ENCODE peak calls at places on chromosomes 11 and 22, in eight cellular contexts. Z is SJCRH30, P is hepatic stellate cell, A is HEK293T, T is fibroblast of lung, X is NCI-H1105, E is MV-4-11, F is lung microvascular endothelial cell. Y is an unnamed sample.

GRCh38 chr11:118172356-118172755 is 4.1 kb downstream of the SCN2B start:
- DNase-seq in X (no peak), T (no peak), F (no peak), A (no peak), E (no peak), P (no peak), Z (no peak), Y (no peak)

GRCh38 chr11:79768343-79768742 is 327.5 kb upstream of the TENM4 start:
- DNase-seq in T (no peak), E (no peak), A (no peak), Z (no peak), P (no peak), X (peak; percentile 14), F (no peak), Y (no peak)

GRCh38 chr11:125494601-125494986 is 1.5 kb downstream of the FEZ1 start:
- DNase-seq in Z (no peak), X (no peak), F (no peak), E (no peak), A (no peak), P (peak; percentile 11), T (peak; percentile 16), Y (no peak)

GRCh38 chr11:118319031-118319814 is 14.7 kb downstream of the CD3E start:
- DNase-seq in A (no peak), Z (no peak), X (no peak), F (no peak), P (no peak), E (peak; percentile 95), T (no peak), Y (no peak)

GRCh38 chr11:57638005-57638760 is 11.5 kb downstream of the YPEL4 start:
- DNase-seq in X (peak; percentile 87), E (no peak), A (no peak), P (peak; percentile 99), T (peak; percentile 84), Z (peak; percentile 95), F (peak; percentile 77), Y (no peak)

GRCh38 chr11:113114452-113115027 is 153.3 kb downstream of the NCAM1 start:
- DNase-seq in A (peak; percentile 65), T (peak; percentile 59), P (no peak), X (peak; percentile 29), Z (peak; percentile 48), E (peak; percentile 33), F (peak; percentile 64), Y (no peak)

GRCh38 chr22:47356433-47357011 is 594.1 kb downstream of the TBC1D22A start:
- DNase-seq in X (no peak), T (no peak), P (no peak), F (no peak), A (no peak), Z (no peak), E (no peak), Y (no peak)

GRCh38 chr11:68142028-68142412 is 20.8 kb upstream of the CHKA start:
- DNase-seq in T (no peak), P (no peak), E (peak; percentile 93), Z (no peak), X (no peak), A (no peak), F (peak; percentile 31), Y (no peak)

GRCh38 chr22:49657275-49657973 is 170.2 kb downstream of the BRD1 start:
- DNase-seq in Z (no peak), P (no peak), A (no peak), X (no peak), E (peak; percentile 73), F (peak; percentile 98), T (no peak), Y (peak; percentile 53)

GRCh38 chr22:46788426-46789168 is 26.1 kb downstream of the TBC1D22A start:
- DNase-seq in X (no peak), A (no peak), Z (no peak), E (peak; percentile 40), P (no peak), T (no peak), F (no peak), Y (no peak)